ENCODE peak calls at places on chromosomes 5 and 9, in eight cellular contexts. B is endothelial cell of umbilical vein, L is stomach, W is spleen, N is K562, R is GM23338, X is transverse colon, K is SK-N-SH. Z is an unnamed sample. For H3K36me3, the result is how much of the 10 kb centered on the place peaks cover.

GRCh38 chr9:10806873-10807272 is 194.1 kb upstream of the PTPRD start:
- DNase-seq in W (no peak), L (no peak), X (no peak), N (no peak), K (no peak), B (no peak), R (peak), Z (no peak)

GRCh38 chr9:34741628-34742027 is 31.7 kb upstream of the CCL21 start:
- DNase-seq in B (no peak), N (no peak), L (no peak), R (no peak), X (no peak), W (no peak), K (no peak), Z (no peak)

GRCh38 chr5:100691545-100691944 is 156.4 kb downstream of the FAM174A start:
- DNase-seq in K (no peak), R (no peak), X (no peak), W (no peak), N (no peak), L (no peak), B (no peak), Z (no peak)

GRCh38 chr9:114059047-114059803 is 18.9 kb downstream of the AMBP start:
- DNase-seq in K (no peak), W (peak), L (no peak), X (no peak), B (no peak), N (no peak), R (no peak), Z (no peak)

GRCh38 chr5:102049517-102049916 is 246.6 kb downstream of the SLCO4C1 start:
- DNase-seq in X (no peak), N (no peak), W (no peak), K (no peak), L (no peak), R (no peak), B (no peak), Z (no peak)

GRCh38 chr5:126043684-126044083 is 379.5 kb upstream of the GRAMD2B start:
- DNase-seq in B (no peak), L (no peak), N (no peak), R (no peak), K (no peak), X (no peak), W (no peak), Z (no peak)

GRCh38 chr5:37039824-37040223 is 163.3 kb downstream of the NIPBL start:
- DNase-seq in B (no peak), W (no peak), L (no peak), K (no peak), N (no peak), X (no peak), R (no peak), Z (no peak)

GRCh38 chr5:26763151-26763550 is 275.2 kb downstream of the CDH9 start:
- DNase-seq in N (no peak), X (no peak), L (no peak), R (no peak), B (no peak), W (no peak), K (no peak), Z (no peak)

GRCh38 chr5:111984044-111984443 is 227.1 kb upstream of the NREP start:
- DNase-seq in B (no peak), N (no peak), R (no peak), W (no peak), K (peak), X (no peak), L (no peak), Z (no peak)

GRCh38 chr5:177455036-177455660 is 8.5 kb downstream of the PRR7 start:
- DNase-seq in N (peak), R (peak), K (peak), X (peak), W (peak), B (peak), L (peak), Z (peak)

GRCh38 chr9:6645153-6646027 is at the start of gene GLDC:
- DNase-seq in R (peak), K (peak), B (peak), W (peak), N (no peak), X (peak), L (peak), Z (no peak)

GRCh38 chr9:137266162-137266527 is 11.0 kb downstream of the NELFB start:
- DNase-seq in L (no peak), K (no peak), N (no peak), W (peak), X (no peak), B (no peak), R (no peak), Z (no peak)

GRCh38 chr5:36877667-36878420 is 1.3 kb downstream of the NIPBL start:
- DNase-seq in R (peak), L (no peak), B (peak), N (no peak), X (no peak), K (peak), W (no peak), Z (no peak)

GRCh38 chr5:42315214-42315613 is 108.0 kb upstream of the GHR start:
- DNase-seq in W (no peak), N (no peak), R (no peak), X (no peak), L (no peak), B (no peak), K (no peak), Z (no peak)

GRCh38 chr9:137422668-137423000 is 328 bp downstream of the EXD3 start:
- DNase-seq in N (peak), W (peak), B (peak), K (peak), X (peak), L (no peak), R (no peak), Z (peak)

GRCh38 chr5:99605904-99606303 is 677.1 kb upstream of the CHD1 start:
- DNase-seq in X (no peak), R (no peak), K (no peak), B (no peak), W (peak), N (no peak), L (no peak), Z (no peak)

GRCh38 chr9:10566853-10567252 is 45.9 kb downstream of the PTPRD start:
- DNase-seq in L (no peak), K (no peak), X (no peak), B (no peak), R (no peak), W (no peak), N (no peak), Z (no peak)

GRCh38 chr5:126852916-126853315 is 76.0 kb downstream of the LMNB1 start:
- DNase-seq in K (no peak), N (no peak), B (peak), R (no peak), L (no peak), W (no peak), X (no peak), Z (no peak)

GRCh38 chr5:10229306-10230048 is 20.2 kb downstream of the ATPSCKMT start:
- DNase-seq in B (no peak), W (no peak), L (no peak), R (peak), N (no peak), K (no peak), X (no peak), Z (no peak)

GRCh38 chr5:67214713-67215591 is 18.4 kb upstream of the CD180 start:
- DNase-seq in W (no peak), X (peak), B (peak), N (no peak), R (no peak), L (peak), K (no peak), Z (peak)

DNA sequence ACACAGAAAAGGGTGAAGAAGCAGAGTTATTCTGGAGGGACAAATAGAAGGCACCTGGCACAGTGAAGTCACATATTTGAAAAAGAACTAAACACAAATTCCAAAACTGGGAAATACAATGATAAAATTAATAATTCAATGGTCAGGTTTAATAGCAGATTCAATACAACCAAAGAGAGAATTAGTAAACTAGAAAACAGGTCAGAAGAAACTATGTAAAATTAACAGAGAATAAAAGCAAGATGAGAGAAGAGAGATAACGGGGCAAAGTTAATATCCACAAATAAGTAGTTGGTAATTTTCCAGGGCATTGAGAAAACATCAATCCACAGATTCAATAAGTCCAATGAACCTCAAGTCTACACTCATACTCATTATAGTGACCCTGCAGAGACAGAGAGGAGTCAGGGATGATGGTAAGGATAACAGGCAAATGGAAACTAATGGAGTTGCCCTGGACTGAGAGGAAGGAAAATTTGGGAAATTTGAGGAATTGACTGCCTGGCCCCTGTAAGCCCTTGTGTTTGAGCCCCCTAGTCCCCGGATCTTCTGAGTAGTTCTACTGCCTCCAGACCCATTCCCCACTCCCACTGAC is 8.3 kb upstream of the ERGIC1 start:
- DNase-seq in B (no peak), L (no peak), R (no peak), X (no peak), N (no peak), W (no peak), K (no peak), Z (no peak)
- H3K36me3 ChIP-seq in B (under half), L (under half), R (under half), X (under half), N (under half), W (under half), K (under half), Z (under half)

GRCh38 chr5:5343581-5343980 is 78.9 kb upstream of the ICE1 start:
- DNase-seq in X (no peak), W (no peak), B (no peak), L (no peak), K (no peak), R (no peak), N (no peak), Z (no peak)

GRCh38 chr5:5341531-5342292 is 80.8 kb upstream of the ICE1 start:
- DNase-seq in X (no peak), N (no peak), R (no peak), L (no peak), W (no peak), K (no peak), B (no peak), Z (no peak)

GRCh38 chr5:5339257-5339656 is 83.2 kb upstream of the ICE1 start:
- DNase-seq in X (no peak), B (no peak), R (no peak), K (no peak), N (no peak), W (no peak), L (no peak), Z (no peak)

GRCh38 chr5:5342784-5343183 is 79.7 kb upstream of the ICE1 start:
- DNase-seq in L (no peak), X (no peak), R (no peak), W (no peak), N (no peak), B (no peak), K (no peak), Z (no peak)

GRCh38 chr5:5340206-5340729 is 82.2 kb upstream of the ICE1 start:
- DNase-seq in X (peak), W (no peak), B (peak), R (peak), K (peak), L (peak), N (peak), Z (peak)
- TF ChIP-seq POLR2AphosphoS5 in X (no peak), W (no peak), B (no peak), R (no peak), K (peak), L (no peak), N (no peak), Z (no peak)

GRCh38 chr5:139654875-139655491 is 6.8 kb downstream of the CXXC5 start:
- DNase-seq in B (no peak), R (no peak), X (no peak), W (no peak), K (peak), L (peak), N (no peak), Z (no peak)
- TF ChIP-seq CTCF in B (no peak), R (no peak), X (no peak), W (no peak), K (no peak), L (no peak), N (no peak), Z (no peak)

DNA sequence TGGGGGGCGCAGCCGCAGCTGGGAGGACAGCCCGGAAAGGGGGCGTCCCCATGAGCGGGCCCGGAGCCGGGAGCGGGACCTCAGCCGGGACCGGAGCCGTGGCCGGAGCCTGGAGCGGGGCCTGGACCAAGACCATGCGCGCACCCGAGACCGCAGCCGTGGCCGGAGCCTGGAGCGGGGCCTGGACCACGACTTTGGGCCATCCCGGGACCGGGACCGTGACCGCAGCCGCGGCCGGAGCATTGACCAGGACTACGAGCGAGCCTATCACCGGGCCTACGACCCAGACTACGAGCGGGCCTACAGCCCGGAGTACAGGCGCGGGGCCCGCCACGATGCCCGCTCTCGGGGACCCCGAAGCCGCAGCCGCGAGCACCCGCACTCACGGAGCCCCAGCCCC is 47.0 kb downstream of the TJP2 start:
- DNase-seq in W (no peak), L (no peak), B (no peak), R (peak), N (no peak), K (no peak), X (no peak), Z (no peak)
- H3K36me3 ChIP-seq in W (under half), L (half or more), B (under half), R (under half), N (under half), K (under half), X (under half), Z (under half)

DNA sequence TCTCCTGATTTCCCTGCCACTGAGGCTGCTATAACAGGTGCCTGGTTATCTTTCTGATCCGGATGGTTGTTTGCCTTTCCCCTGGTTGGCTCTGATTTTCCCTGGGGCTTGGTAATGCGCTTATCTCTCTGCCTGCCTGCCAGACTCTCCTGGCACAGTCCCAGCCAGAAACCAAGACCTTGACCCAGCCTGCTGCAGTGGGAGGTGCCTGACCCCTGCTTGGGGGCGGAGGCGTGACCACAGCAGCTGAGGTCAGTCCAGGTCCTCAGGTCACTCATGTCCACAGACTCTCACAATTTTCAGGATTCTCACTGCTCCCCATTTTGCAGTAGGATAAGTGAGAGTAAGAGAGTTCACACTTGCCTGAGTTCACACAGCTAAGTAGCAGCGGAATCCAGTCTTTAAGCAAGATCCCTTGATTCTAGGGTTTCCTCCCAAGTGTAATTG is 24.4 kb upstream of the SYNPO start:
- DNase-seq in X (peak), R (no peak), B (peak), N (peak), W (no peak), K (peak), L (peak), Z (no peak)
- TF ChIP-seq POLR2AphosphoS5 in X (no peak), R (no peak), B (no peak), N (peak), W (peak), K (no peak), L (peak), Z (no peak)

GRCh38 chr5:134101686-134102439 is 12.6 kb upstream of the TCF7 start:
- DNase-seq in R (peak), N (peak), X (peak), L (peak), K (peak), B (peak), W (peak), Z (peak)
- TF ChIP-seq CTCF in R (peak), N (peak), X (peak), L (peak), K (peak), B (peak), W (peak), Z (peak)

DNA sequence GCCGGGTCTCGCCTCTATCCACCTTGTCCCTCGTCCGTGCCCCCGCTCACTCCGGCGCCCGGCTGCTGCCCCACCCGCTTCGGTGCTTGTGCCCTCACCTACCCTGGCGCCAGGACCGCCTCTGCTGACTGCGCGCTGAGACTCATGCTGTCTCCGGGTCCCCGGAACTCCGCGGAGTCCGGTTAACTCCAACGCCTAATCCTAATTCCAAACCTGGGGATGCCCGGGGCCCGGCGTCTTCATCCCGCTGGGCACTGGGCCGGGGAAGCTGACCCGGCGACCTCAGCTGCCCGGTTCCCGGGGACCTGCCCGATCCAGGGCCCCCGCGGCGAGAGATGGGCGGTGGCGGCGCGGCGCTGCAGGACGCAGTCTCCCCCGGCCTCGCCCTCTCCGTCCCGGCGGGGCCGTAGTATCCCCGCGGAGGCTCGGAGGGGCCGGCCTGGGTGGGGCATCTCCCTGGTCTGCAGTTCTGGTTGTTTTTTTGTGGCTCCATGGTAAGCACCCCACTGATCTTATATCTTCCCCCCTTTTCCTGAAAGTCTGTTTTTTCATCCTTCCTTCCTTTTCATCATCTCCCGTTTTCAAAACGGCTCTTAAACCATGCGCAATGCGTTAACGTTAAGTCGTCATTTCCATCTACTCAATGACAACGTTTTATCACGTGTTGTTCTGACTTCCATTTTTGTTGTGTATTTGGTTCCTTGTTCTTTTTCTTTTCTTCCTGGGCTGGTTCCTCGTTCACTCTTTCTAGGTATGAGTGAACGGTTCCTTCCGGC is 41.1 kb upstream of the PLEKHG4B start:
- DNase-seq in R (peak), K (no peak), X (no peak), W (no peak), L (no peak), B (no peak), N (no peak), Z (no peak)
- H3K36me3 ChIP-seq in R (under half), K (under half), X (under half), W (under half), L (under half), B (under half), N (under half), Z (under half)

DNA sequence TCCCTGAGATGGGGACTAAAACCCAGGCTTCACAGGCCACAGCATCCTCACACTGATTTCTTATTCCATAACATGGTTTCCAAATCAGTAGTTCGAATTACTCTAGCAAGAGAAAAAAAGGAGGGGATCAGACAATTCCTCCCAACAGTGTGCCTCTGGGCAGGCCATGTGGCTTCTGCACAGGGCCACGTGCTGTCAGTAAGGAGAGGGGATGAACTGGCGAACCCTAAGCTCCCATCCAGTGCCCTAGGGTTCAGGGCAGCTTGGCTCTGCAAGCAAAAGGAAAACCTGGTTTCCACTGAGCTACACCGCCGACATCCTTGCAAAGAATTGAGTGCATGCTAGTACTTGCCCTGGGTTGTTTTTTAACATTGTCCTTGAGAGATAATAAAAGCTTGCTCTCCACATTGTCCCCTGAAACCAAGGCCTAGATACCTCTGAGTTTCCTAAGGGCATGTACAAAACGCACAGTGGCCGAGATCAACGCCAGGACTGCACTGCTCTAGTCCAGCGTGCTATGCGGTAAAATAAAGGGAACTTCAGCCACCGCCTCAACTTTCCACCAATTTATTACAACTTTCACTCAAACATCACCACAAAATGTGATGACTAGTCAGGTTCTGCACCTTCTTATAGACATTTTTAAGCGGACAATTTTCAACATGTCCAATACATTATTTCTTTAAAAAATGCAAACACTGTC is 4.5 kb downstream of the CAMSAP1 start:
- DNase-seq in W (peak), B (no peak), N (no peak), R (no peak), L (no peak), K (no peak), X (no peak), Z (no peak)
- TF ChIP-seq POLR2AphosphoS5 in W (no peak), B (no peak), N (no peak), R (no peak), L (no peak), K (no peak), X (no peak), Z (no peak)

DNA sequence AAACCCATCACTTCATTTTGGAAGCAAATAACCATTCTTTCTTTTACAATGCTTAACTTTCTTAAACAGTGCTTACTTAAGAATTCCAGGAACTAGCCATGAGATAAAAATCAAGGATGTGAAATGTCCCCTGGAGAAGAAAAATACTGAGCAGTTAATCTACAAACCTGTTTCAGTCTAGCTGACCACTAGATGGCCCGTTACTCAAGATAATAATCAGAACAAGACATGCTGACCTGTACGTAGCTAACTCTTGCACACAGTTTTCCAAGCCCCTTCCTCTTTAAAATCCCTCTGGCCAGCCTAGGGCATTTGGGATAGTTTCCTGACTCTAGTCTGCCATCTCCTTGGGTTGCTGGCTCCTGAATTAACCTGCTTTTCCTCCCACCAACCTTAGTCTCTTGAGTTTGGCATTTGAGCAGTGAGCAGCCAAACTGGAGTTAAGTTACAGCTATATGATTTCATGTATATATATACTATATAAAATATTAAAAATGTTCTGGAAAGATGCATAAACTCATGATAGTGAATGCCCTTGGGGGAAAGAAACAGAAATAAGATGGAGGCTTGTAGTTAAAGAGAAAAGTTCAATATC is 59.3 kb upstream of the TRAF1 start:
- DNase-seq in B (peak), L (no peak), N (peak), W (no peak), K (peak), X (no peak), R (peak), Z (no peak)
- TF ChIP-seq CTCF in B (peak), L (peak), N (peak), W (peak), K (peak), X (peak), R (peak), Z (peak)

GRCh38 chr9:128459011-128459410 is 3.2 kb downstream of the ODF2 start:
- DNase-seq in N (no peak), K (no peak), B (no peak), L (no peak), R (no peak), W (no peak), X (no peak), Z (no peak)
- H3K36me3 ChIP-seq in N (half or more), K (under half), B (under half), L (under half), R (under half), W (under half), X (under half), Z (under half)